ENCODE peak calls at places on chromosomes 6 and 20, in eight cellular contexts. V is EH; Y is small intestine; M is GM06990; L is NCI-H1092 treated with DMSO at 0.1 percent for 48 hours; I is NAMALWA; Z is lower lobe of right lung; X is stimulated activated CD8-positive, alpha-beta memory T cell treated with anti-CD3 and anti-CD28 coated beads, Interleukin-15, amount 100 ng/mL, for 4 hours. B is an unnamed sample.

GRCh38 chr6:90194371-90194841 is 102.2 kb downstream of the BACH2 start:
- DNase-seq in Y (no peak), V (peak; percentile 65), I (no peak), X (no peak), Z (no peak), M (no peak), L (no peak), B (no peak)

GRCh38 chr6:88992741-88993557 is 29.5 kb upstream of the RNGTT start:
- DNase-seq in V (no peak), X (no peak), L (no peak), Z (no peak), I (no peak), Y (no peak), M (no peak), B (no peak)

GRCh38 chr6:122696853-122697252 is 82.7 kb upstream of the FABP7 start:
- DNase-seq in X (no peak), Z (no peak), M (no peak), V (peak; percentile 19), L (no peak), I (no peak), Y (no peak), B (no peak)

GRCh38 chr6:150269857-150270223 is 99.0 kb upstream of the IYD start:
- DNase-seq in I (no peak), M (no peak), V (peak; percentile 47), L (no peak), Z (no peak), X (no peak), Y (peak; percentile 29), B (no peak)

GRCh38 chr6:110560239-110561015 is 84.0 kb upstream of the SLC22A16 start:
- DNase-seq in I (no peak), V (no peak), Y (peak; percentile 39), X (no peak), Z (no peak), M (no peak), L (no peak), B (no peak)

GRCh38 chr6:12751694-12752304 is 35.2 kb downstream of the PHACTR1 start:
- DNase-seq in X (no peak), Z (peak; percentile 62), Y (peak; percentile 33), V (peak; percentile 77), I (peak; percentile 58), M (no peak), L (no peak), B (no peak)

GRCh38 chr6:70371454-70372105 is 41.7 kb upstream of the FAM135A start:
- DNase-seq in M (peak; percentile 13), Z (no peak), L (peak; percentile 47), I (peak; percentile 80), Y (peak; percentile 92), V (peak; percentile 80), X (no peak), B (no peak)

GRCh38 chr20:21719592-21720214 is 14.2 kb downstream of the PAX1 start:
- DNase-seq in I (peak; percentile 69), L (peak; percentile 45), Y (peak; percentile 49), M (no peak), Z (no peak), X (no peak), V (peak; percentile 23), B (no peak)

GRCh38 chr6:6751615-6752014 is 163.1 kb downstream of the LY86 start:
- DNase-seq in L (no peak), I (no peak), Z (peak; percentile 87), X (no peak), Y (peak; percentile 81), V (no peak), M (no peak), B (no peak)

GRCh38 chr6:121917263-121917829 is 481.9 kb downstream of the GJA1 start:
- DNase-seq in Y (no peak), Z (no peak), X (no peak), M (no peak), V (no peak), L (no peak), I (no peak), B (no peak)

GRCh38 chr20:45059022-45059728 is 41.8 kb downstream of the KCNS1 start:
- DNase-seq in Y (no peak), M (no peak), X (no peak), Z (no peak), L (no peak), I (no peak), V (peak; percentile 39), B (no peak)

GRCh38 chr20:59013959-59014608 is 5.1 kb upstream of the TUBB1 start:
- DNase-seq in L (no peak), I (no peak), X (no peak), V (peak; percentile 91), M (no peak), Z (no peak), Y (no peak), B (no peak)

GRCh38 chr6:100685747-100686146 is 195.4 kb downstream of the ASCC3 start:
- DNase-seq in V (peak; percentile 30), M (no peak), L (no peak), Z (no peak), X (no peak), Y (no peak), I (no peak), B (no peak)

GRCh38 chr6:4402477-4402976 is 267.2 kb upstream of the ECI2 start:
- DNase-seq in V (peak; percentile 89), Z (no peak), L (no peak), X (no peak), I (no peak), Y (no peak), M (peak; percentile 6), B (no peak)

GRCh38 chr20:36312724-36313441 is 6.7 kb downstream of the DLGAP4 start:
- DNase-seq in L (no peak), V (no peak), Z (no peak), Y (no peak), X (no peak), I (no peak), M (no peak), B (no peak)

GRCh38 chr6:162203287-162203686 is 524.3 kb downstream of the PRKN start:
- DNase-seq in Y (no peak), M (no peak), Z (peak; percentile 50), X (no peak), V (no peak), L (peak; percentile 56), I (no peak), B (no peak)

GRCh38 chr20:36461600-36462439 is 79.5 kb upstream of the MYL9 start:
- DNase-seq in M (peak; percentile 56), Z (peak; percentile 75), L (peak; percentile 40), X (peak; percentile 17), V (peak; percentile 77), Y (peak; percentile 39), I (peak; percentile 63), B (peak; percentile 59)

GRCh38 chr20:6654490-6655247 is 112.8 kb upstream of the BMP2 start:
- DNase-seq in V (peak; percentile 27), M (no peak), X (no peak), I (no peak), L (no peak), Y (no peak), Z (no peak), B (no peak)

GRCh38 chr20:20364747-20365558 is 3.0 kb upstream of the INSM1 start:
- DNase-seq in L (peak; percentile 74), Y (no peak), V (no peak), I (no peak), Z (no peak), M (peak; percentile 26), X (no peak), B (no peak)

GRCh38 chr20:3160418-3160817 is 753 bp upstream of the FASTKD5 start:
- DNase-seq in I (no peak), M (no peak), Z (no peak), V (no peak), Y (no peak), L (no peak), X (no peak), B (no peak)

GRCh38 chr20:44247676-44248419 is 740 bp downstream of the GDAP1L1 start:
- DNase-seq in V (peak; percentile 44), M (no peak), I (peak; percentile 57), Z (no peak), Y (peak; percentile 7), X (no peak), L (no peak), B (no peak)

GRCh38 chr6:149860834-149861602 is 3.1 kb downstream of the LRP11 start:
- DNase-seq in V (no peak), M (no peak), I (no peak), X (no peak), Y (no peak), Z (no peak), L (no peak), B (no peak)

GRCh38 chr6:161644521-161644920 is 370.7 kb upstream of the AGPAT4 start:
- DNase-seq in I (no peak), L (no peak), Y (no peak), Z (no peak), X (no peak), V (peak; percentile 3), M (no peak), B (no peak)

GRCh38 chr6:109738200-109738599 is 47.1 kb downstream of the FIG4 start:
- DNase-seq in Y (no peak), I (no peak), V (peak; percentile 53), Z (no peak), L (no peak), M (no peak), X (no peak), B (no peak)

GRCh38 chr20:64063389-64064144 is 569 bp downstream of the TCEA2 start:
- DNase-seq in X (no peak), M (no peak), Z (no peak), L (no peak), I (no peak), Y (peak; percentile 40), V (peak; percentile 35), B (no peak)

GRCh38 chr6:156840136-156840535 is 63.0 kb downstream of the ARID1B start:
- DNase-seq in Z (no peak), I (no peak), Y (no peak), V (no peak), L (no peak), M (no peak), X (no peak), B (no peak)

GRCh38 chr6:144150673-144151009 is 324 bp downstream of the STX11 start:
- DNase-seq in Y (no peak), L (no peak), Z (peak; percentile 66), X (peak; percentile 26), V (peak; percentile 23), M (no peak), I (peak; percentile 70), B (no peak)

GRCh38 chr6:170117111-170117972 is 173.5 kb downstream of the DLL1 start:
- DNase-seq in Z (no peak), I (no peak), L (no peak), V (no peak), M (no peak), X (no peak), Y (no peak), B (no peak)

GRCh38 chr6:117681321-117681720 is 6.1 kb downstream of the NUS1 start:
- DNase-seq in Y (no peak), Z (no peak), M (no peak), V (no peak), X (no peak), L (no peak), I (no peak), B (no peak)

GRCh38 chr6:33249732-33250625 is 21.7 kb downstream of the VPS52 start:
- DNase-seq in Y (no peak), X (no peak), M (no peak), Z (no peak), I (no peak), L (peak; percentile 45), V (peak; percentile 96), B (no peak)

GRCh38 chr20:60491261-60491660 is 533.0 kb downstream of the CDH26 start:
- DNase-seq in V (no peak), I (no peak), X (no peak), L (no peak), M (no peak), Z (no peak), Y (no peak), B (no peak)

GRCh38 chr6:43014434-43014909 is 423 bp downstream of the KLHDC3 start:
- DNase-seq in I (peak; percentile 20), Z (no peak), M (no peak), Y (no peak), X (no peak), L (no peak), V (peak; percentile 66), B (no peak)

GRCh38 chr6:148999921-149000589 is 253.2 kb downstream of the UST start:
- DNase-seq in L (no peak), X (no peak), M (no peak), I (no peak), Y (no peak), Z (peak; percentile 57), V (peak; percentile 96), B (no peak)

GRCh38 chr20:57548177-57549058 is 12.5 kb upstream of the PCK1 start:
- DNase-seq in X (no peak), V (peak; percentile 3), Y (no peak), L (no peak), I (no peak), M (no peak), Z (no peak), B (no peak)